ENCODE peak calls at places on chromosomes 12 and 14, in six cellular contexts. X, Z, O, G, M and T are unnamed samples.

GRCh38 chr12:51631591-51631990 is 40.6 kb downstream of the SCN8A start:
- DNase-seq in G (peak; percentile 33), O (no peak), X (peak; percentile 69), M (no peak), Z (no peak), T (peak; percentile 66)

GRCh38 chr14:31090872-31091764 is 64.9 kb upstream of the STRN3 start:
- DNase-seq in X (peak; percentile 83), Z (no peak), G (peak; percentile 7), O (no peak), M (peak; percentile 96), T (peak; percentile 89)

GRCh38 chr12:62191747-62192485 is 68.3 kb upstream of the USP15 start:
- DNase-seq in O (no peak), M (no peak), Z (no peak), X (peak; percentile 36), G (no peak), T (peak; percentile 39)

GRCh38 chr12:48583728-48584127 is 13.9 kb upstream of the LALBA start:
- DNase-seq in M (no peak), X (no peak), O (no peak), Z (no peak), G (no peak), T (no peak)

GRCh38 chr14:102452302-102452701 is 57.3 kb downstream of the ANKRD9 start:
- DNase-seq in Z (no peak), M (no peak), X (no peak), G (no peak), O (no peak), T (no peak)

GRCh38 chr12:54211920-54212319 is 23.1 kb upstream of the SMUG1 start:
- DNase-seq in X (no peak), Z (no peak), O (no peak), G (no peak), M (no peak), T (no peak)

GRCh38 chr12:64608901-64609542 is 1.3 kb upstream of the RASSF3 start:
- DNase-seq in O (no peak), Z (no peak), M (peak; percentile 65), G (peak; percentile 79), X (peak; percentile 79), T (peak; percentile 73)

GRCh38 chr12:12521044-12521485 is 41.6 kb downstream of the DUSP16 start:
- DNase-seq in X (no peak), O (no peak), M (no peak), Z (no peak), G (no peak), T (no peak)

GRCh38 chr14:103127861-103128598 is 4.8 kb downstream of the TNFAIP2 start:
- DNase-seq in M (no peak), O (no peak), Z (no peak), X (peak; percentile 44), G (peak; percentile 89), T (no peak)

GRCh38 chr12:72369560-72369959 is 97.4 kb downstream of the TRHDE start:
- DNase-seq in G (no peak), Z (no peak), M (no peak), O (no peak), X (no peak), T (no peak)